ENCODE peak calls at places on chromosomes 6 and 20, in four cellular contexts. Z, J, S and Y are unnamed samples.

GRCh38 chr6:121310495-121310894 is 23.8 kb downstream of the TBC1D32 start:
- ATAC-seq in Z (no peak), J (no peak), S (no peak), Y (no peak)

GRCh38 chr6:167817729-167818128 is 9.0 kb upstream of the AFDN start:
- ATAC-seq in Z (no peak), J (no peak), S (peak), Y (no peak)

GRCh38 chr6:149852180-149852579 is 12.0 kb downstream of the LRP11 start:
- ATAC-seq in Z (no peak), J (peak), S (peak), Y (peak)

GRCh38 chr6:107561325-107561724 is 71.4 kb downstream of the SOBP start:
- ATAC-seq in Z (no peak), J (no peak), S (no peak), Y (no peak)

GRCh38 chr20:51688600-51688999 is 79.6 kb downstream of the ATP9A start:
- ATAC-seq in Z (no peak), J (no peak), S (no peak), Y (no peak)

GRCh38 chr6:163531122-163531521 is 116.6 kb downstream of the QKI start:
- ATAC-seq in Z (no peak), J (no peak), S (no peak), Y (no peak)

GRCh38 chr20:3755814-3756480 is 11.6 kb downstream of the ADISSP start:
- ATAC-seq in Z (no peak), J (no peak), S (no peak), Y (no peak)

GRCh38 chr20:10653593-10654288 is 20.1 kb downstream of the JAG1 start:
- ATAC-seq in Z (peak), J (no peak), S (no peak), Y (no peak)

GRCh38 chr6:169145991-169146501 is 107.6 kb downstream of the THBS2 start:
- ATAC-seq in Z (no peak), J (no peak), S (no peak), Y (no peak)

GRCh38 chr6:124989136-124989983 is 27.1 kb downstream of the RNF217 start:
- ATAC-seq in Z (no peak), J (no peak), S (no peak), Y (no peak)

GRCh38 chr6:37569999-37570776 is 70.5 kb upstream of the CCDC167 start:
- ATAC-seq in Z (no peak), J (no peak), S (peak), Y (no peak)

GRCh38 chr6:30163918-30164654 is 740 bp downstream of the TRIM15 start:
- ATAC-seq in Z (no peak), J (no peak), S (no peak), Y (no peak)

GRCh38 chr6:25961619-25962367 is 809 bp upstream of the TRIM38 start:
- ATAC-seq in Z (no peak), J (no peak), S (peak), Y (no peak)

GRCh38 chr6:41695825-41696224 is 39.6 kb downstream of the TFEB start:
- ATAC-seq in Z (no peak), J (no peak), S (no peak), Y (no peak)

GRCh38 chr6:89591745-89592144 is 46.8 kb downstream of the LYRM2 start:
- ATAC-seq in Z (no peak), J (no peak), S (no peak), Y (no peak)

GRCh38 chr6:31272431-31272830 is 539 bp upstream of the HLA-C start:
- ATAC-seq in Z (no peak), J (no peak), S (peak), Y (no peak)

GRCh38 chr20:51529027-51529749 is 13.3 kb downstream of the NFATC2 start:
- ATAC-seq in Z (peak), J (peak), S (peak), Y (peak)

GRCh38 chr6:85866373-85866740 is 223.7 kb upstream of the SYNCRIP start:
- ATAC-seq in Z (peak), J (no peak), S (no peak), Y (no peak)

GRCh38 chr6:125067552-125067951 is 86.0 kb upstream of the TPD52L1 start:
- ATAC-seq in Z (no peak), J (no peak), S (no peak), Y (no peak)

GRCh38 chr20:20435453-20435852 is 67.5 kb downstream of the INSM1 start:
- ATAC-seq in Z (no peak), J (no peak), S (no peak), Y (no peak)

GRCh38 chr6:7236312-7237209 is 76.4 kb downstream of the SSR1 start:
- ATAC-seq in Z (peak), J (peak), S (peak), Y (peak)